ENCODE peak calls at places on chromosomes 16 and 17, in seven cellular contexts. Y is esophagus squamous epithelium; V is stomach; P is MM.1S; O is CD4-positive, CD25-positive, alpha-beta regulatory T cell; I is trophoblast cell; H is right lobe of liver. C is an unnamed sample. For H3K4me1, the result is how much of the 10 kb centered on the place peaks cover.

GRCh38 chr17:54559883-54560282 is 340.8 kb upstream of the TOM1L1 start:
- DNase-seq in Y (no peak), V (no peak), P (no peak), O (no peak), I (no peak), H (no peak), C (no peak)

GRCh38 chr17:17783121-17783824 is 53.5 kb downstream of the SREBF1 start:
- DNase-seq in Y (no peak), V (peak), P (peak), O (peak), I (no peak), H (peak), C (no peak)

GRCh38 chr17:71055128-71055527 is 885.8 kb downstream of the KCNJ2 start:
- DNase-seq in Y (no peak), V (no peak), P (no peak), O (no peak), I (no peak), H (no peak), C (no peak)

GRCh38 chr17:31754239-31754945 is 104.7 kb downstream of the COPRS start:
- DNase-seq in Y (no peak), V (no peak), P (no peak), O (no peak), I (peak), H (no peak), C (no peak)

GRCh38 chr17:48555616-48556533 is 11.0 kb upstream of the HOXB2 start:
- DNase-seq in Y (no peak), V (no peak), P (no peak), O (no peak), I (no peak), H (no peak), C (no peak)

GRCh38 chr16:17273142-17273561 is 197.6 kb downstream of the XYLT1 start:
- DNase-seq in Y (no peak), V (no peak), P (no peak), O (no peak), I (peak), H (no peak), C (no peak)

GRCh38 chr16:88705076-88705684 is 1.0 kb downstream of the RNF166 start:
- DNase-seq in Y (no peak), V (no peak), P (peak), O (peak), I (no peak), H (no peak), C (no peak)

GRCh38 chr16:82094942-82095540 is 60.0 kb downstream of the HSD17B2 start:
- DNase-seq in Y (no peak), V (no peak), P (no peak), O (no peak), I (no peak), H (no peak), C (no peak)

GRCh38 chr17:35486920-35487727 is 38.6 kb upstream of the SLFN13 start:
- DNase-seq in Y (no peak), V (peak), P (peak), O (peak), I (no peak), H (no peak), C (peak)

GRCh38 chr16:20911361-20911760 is 10.8 kb downstream of the LYRM1 start:
- DNase-seq in Y (no peak), V (no peak), P (no peak), O (no peak), I (no peak), H (no peak), C (no peak)

GRCh38 chr16:84864266-84864955 is 44.6 kb downstream of the CRISPLD2 start:
- DNase-seq in Y (no peak), V (no peak), P (no peak), O (no peak), I (no peak), H (no peak), C (no peak)

GRCh38 chr17:44752953-44753861 is 5.6 kb upstream of the ADAM11 start:
- DNase-seq in Y (no peak), V (no peak), P (no peak), O (no peak), I (no peak), H (no peak), C (no peak)

GRCh38 chr16:24396350-24397271 is 140.5 kb downstream of the CACNG3 start:
- DNase-seq in Y (no peak), V (no peak), P (peak), O (no peak), I (no peak), H (no peak), C (no peak)

GRCh38 chr17:38868095-38868967 is 1.5 kb upstream of the LASP1 start:
- DNase-seq in Y (no peak), V (peak), P (peak), O (no peak), I (peak), H (no peak), C (peak)

GRCh38 chr17:15469260-15469659 is 1.8 kb upstream of the CDRT4 start:
- DNase-seq in Y (no peak), V (no peak), P (no peak), O (no peak), I (no peak), H (no peak), C (no peak)

GRCh38 chr16:52095466-52095865 is 451.5 kb downstream of the TOX3 start:
- DNase-seq in Y (no peak), V (no peak), P (no peak), O (no peak), I (no peak), H (no peak), C (no peak)

GRCh38 chr16:81181013-81181720 is 57.3 kb upstream of the BCO1 start:
- DNase-seq in Y (peak), V (peak), P (no peak), O (no peak), I (peak), H (no peak), C (peak)

GRCh38 chr16:19014456-19014855 is 30.7 kb downstream of the TMC7 start:
- DNase-seq in Y (no peak), V (no peak), P (no peak), O (no peak), I (no peak), H (no peak), C (no peak)

GRCh38 chr17:63930951-63931575 is 1.1 kb downstream of the CD79B start:
- DNase-seq in Y (no peak), V (peak), P (peak), O (peak), I (no peak), H (peak), C (peak)

GRCh38 chr16:89409161-89409711 is 81.1 kb downstream of the ANKRD11 start:
- DNase-seq in Y (no peak), V (no peak), P (no peak), O (peak), I (no peak), H (no peak), C (no peak)

GRCh38 chr17:75061055-75061438 is 14.0 kb downstream of the KCTD2 start:
- DNase-seq in Y (no peak), V (no peak), P (no peak), O (no peak), I (no peak), H (no peak), C (no peak)

GRCh38 chr16:74224828-74225227 is 71.8 kb upstream of the PSMD7 start:
- DNase-seq in Y (no peak), V (no peak), P (no peak), O (no peak), I (no peak), H (no peak), C (no peak)

GRCh38 chr16:11309895-11310633 is 28.9 kb upstream of the PRM1 start:
- DNase-seq in Y (peak), V (no peak), P (peak), O (no peak), I (no peak), H (no peak), C (no peak)

GRCh38 chr17:81404557-81405165 is 9.4 kb downstream of the BAHCC1 start:
- DNase-seq in Y (no peak), V (no peak), P (no peak), O (no peak), I (no peak), H (no peak), C (no peak)

GRCh38 chr17:28745777-28746473 is 2.1 kb downstream of the TRAF4 start:
- DNase-seq in Y (no peak), V (peak), P (no peak), O (no peak), I (peak), H (peak), C (peak)

GRCh38 chr17:5769936-5770335 is 185.6 kb upstream of the NLRP1 start:
- DNase-seq in Y (no peak), V (no peak), P (no peak), O (no peak), I (no peak), H (no peak), C (no peak)

GRCh38 chr17:75402038-75402437 is 3.4 kb downstream of the GRB2 start:
- DNase-seq in Y (no peak), V (no peak), P (no peak), O (no peak), I (no peak), H (no peak), C (no peak)

GRCh38 chr16:89574681-89575246 is 794 bp upstream of the CPNE7 start:
- DNase-seq in Y (no peak), V (peak), P (peak), O (no peak), I (peak), H (no peak), C (no peak)

GRCh38 chr16:78437352-78437968 is 338.0 kb downstream of the WWOX start:
- DNase-seq in Y (no peak), V (peak), P (no peak), O (no peak), I (no peak), H (no peak), C (no peak)

GRCh38 chr16:69626256-69626655 is 60.5 kb downstream of the NFAT5 start:
- DNase-seq in Y (no peak), V (no peak), P (no peak), O (no peak), I (peak), H (no peak), C (no peak)

GRCh38 chr17:77381731-77382130 is 241.0 kb downstream of the SEC14L1 start:
- DNase-seq in Y (no peak), V (no peak), P (no peak), O (no peak), I (no peak), H (no peak), C (no peak)

GRCh38 chr17:77379065-77379428 is 238.3 kb downstream of the SEC14L1 start:
- DNase-seq in Y (no peak), V (no peak), P (no peak), O (no peak), I (no peak), H (no peak), C (no peak)

GRCh38 chr17:77381185-77381700 is 240.5 kb downstream of the SEC14L1 start:
- DNase-seq in Y (no peak), V (no peak), P (no peak), O (no peak), I (no peak), H (no peak), C (no peak)

GRCh38 chr17:77379837-77380236 is 239.1 kb downstream of the SEC14L1 start:
- DNase-seq in Y (no peak), V (no peak), P (no peak), O (no peak), I (no peak), H (no peak), C (no peak)

GRCh38 chr17:77380411-77381184 is 239.8 kb downstream of the SEC14L1 start:
- DNase-seq in Y (no peak), V (no peak), P (no peak), O (no peak), I (no peak), H (no peak), C (no peak)
- H3K27ac ChIP-seq in Y (peak), V (peak), P (no peak), O (peak), I (no peak), H (no peak), C (peak)

DNA sequence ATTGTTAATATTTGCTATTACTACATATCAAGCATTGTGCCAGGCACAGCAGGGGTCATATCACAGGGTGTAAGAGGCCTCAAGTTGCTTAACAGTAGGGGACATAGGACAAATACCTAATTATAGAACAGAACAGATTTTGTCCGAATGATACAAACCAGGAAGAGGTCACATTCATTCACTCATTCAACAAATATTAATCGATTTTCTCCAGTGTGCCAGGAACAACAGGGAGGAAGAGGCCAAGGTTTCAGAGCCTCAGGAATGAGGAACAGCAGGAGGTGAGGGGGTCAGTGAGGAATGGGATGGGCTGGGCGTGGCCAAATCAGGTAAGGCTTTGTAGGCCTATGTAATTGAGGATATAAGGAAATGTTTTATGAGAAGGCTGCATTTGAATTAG is 11.2 kb upstream of the CHST4 start:
- DNase-seq in Y (no peak), V (no peak), P (no peak), O (no peak), I (no peak), H (peak), C (no peak)
- H3K4me1 ChIP-seq in Y (under half), V (under half), P (under half), O (under half), I (under half), H (under half), C (under half)

DNA sequence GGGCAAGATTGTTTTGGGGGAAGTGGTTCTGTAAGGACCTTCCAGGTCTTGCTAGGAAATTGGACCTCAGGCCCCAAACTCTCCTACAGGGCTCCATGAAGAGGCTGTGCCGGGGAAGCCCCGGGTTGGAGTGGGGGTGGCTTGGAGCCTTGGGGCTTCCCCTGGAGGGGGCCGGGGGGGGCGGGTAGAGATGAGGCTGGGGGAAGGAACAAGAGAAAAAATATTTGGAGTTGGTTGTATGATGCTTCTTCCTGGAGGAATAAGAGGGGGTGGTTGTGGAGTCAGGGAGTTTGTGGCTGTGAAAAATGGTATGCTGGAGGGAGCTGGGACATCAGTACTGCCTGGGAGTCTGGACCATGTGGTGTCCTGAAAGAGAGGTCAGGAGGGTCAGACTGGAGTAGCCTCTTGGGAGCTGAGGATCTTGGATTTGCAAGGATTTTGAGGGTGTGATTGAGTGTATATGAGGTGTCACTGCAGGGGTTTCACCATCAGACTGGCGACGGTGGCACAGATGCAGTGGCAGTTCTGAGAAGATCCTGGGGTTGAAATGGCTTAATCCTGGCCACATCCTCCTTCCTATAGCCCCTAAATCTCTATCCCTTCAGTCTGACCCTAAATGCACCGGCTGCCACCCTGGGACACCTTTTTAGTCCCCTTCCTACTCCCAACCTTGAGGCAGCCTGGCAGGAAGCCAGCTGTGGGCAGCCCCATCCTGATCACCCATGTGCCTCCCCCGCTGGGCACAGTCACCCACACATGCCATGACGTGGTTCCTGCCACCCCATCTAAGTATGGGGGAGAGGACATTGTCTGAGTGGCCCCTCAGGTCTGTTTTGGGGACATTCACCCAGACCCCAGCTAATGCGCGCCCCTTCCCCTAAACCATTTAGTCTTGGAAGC is 10.9 kb downstream of the RARA start:
- DNase-seq in Y (no peak), V (peak), P (peak), O (peak), I (no peak), H (no peak), C (peak)
- H3K27ac ChIP-seq in Y (peak), V (peak), P (peak), O (peak), I (no peak), H (peak), C (peak)

DNA sequence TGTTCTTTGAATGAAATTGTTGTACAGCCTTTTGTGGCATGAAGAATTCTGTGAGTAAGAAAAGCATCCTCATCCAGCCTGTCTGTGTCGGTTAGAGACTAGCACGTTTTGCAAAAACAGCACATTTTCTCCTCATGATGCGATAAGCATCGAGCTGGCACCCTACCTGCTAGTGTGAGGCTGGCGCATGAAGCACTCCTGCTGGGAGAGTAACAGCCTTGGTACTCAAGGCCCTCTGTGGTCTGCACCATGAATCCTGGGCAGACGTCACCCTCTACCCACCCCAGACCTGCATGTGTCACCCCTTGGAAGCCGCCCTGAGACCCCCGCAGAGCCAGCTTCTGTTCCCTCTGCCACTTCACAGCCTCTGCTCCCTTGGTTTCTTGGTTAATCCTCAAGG is 92.6 kb upstream of the TMEM132E start:
- DNase-seq in Y (no peak), V (no peak), P (no peak), O (no peak), I (no peak), H (no peak), C (no peak)
- H3K4me1 ChIP-seq in Y (under half), V (under half), P (under half), O (under half), I (under half), H (under half), C (under half)

DNA sequence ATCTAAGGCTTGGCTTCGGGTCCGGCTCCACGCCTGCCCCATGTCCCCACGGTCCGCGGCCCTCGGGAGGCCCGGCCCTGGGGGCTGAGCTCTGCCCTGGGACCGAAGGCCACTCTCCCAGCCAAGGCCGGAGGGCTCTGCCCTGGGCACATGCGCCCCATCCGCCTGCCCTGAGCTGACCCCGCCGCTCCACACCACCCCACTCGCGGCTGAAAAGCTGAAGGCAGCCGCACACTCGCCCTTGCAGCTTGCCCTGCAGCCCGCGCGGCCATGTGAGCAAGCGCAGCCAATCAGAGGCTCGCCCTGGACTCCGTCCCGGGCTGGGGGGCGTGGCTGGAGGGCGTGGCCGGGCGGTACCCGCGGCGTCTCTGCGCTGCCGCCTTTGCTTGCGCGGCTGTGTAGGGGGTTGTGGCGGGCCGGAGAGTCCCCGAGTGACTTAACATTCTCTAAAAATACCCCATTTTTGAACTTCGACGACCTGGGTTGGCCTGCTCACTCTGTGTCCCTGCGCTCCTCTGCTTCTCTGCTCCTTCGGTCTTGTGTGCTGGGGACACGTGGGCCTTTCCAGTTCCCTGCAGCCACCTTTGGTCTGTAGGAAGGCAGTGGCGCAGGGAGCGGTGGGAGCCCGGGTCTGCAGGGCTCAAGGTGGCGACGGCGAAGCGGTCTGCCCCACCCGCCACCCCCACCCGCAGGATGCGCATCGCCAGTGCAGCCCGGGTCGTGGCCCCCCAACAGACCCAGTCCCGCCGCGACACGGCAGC is 8.8 kb upstream of the MAP2K3 start:
- DNase-seq in Y (no peak), V (peak), P (peak), O (peak), I (peak), H (peak), C (peak)
- H3K27ac ChIP-seq in Y (peak), V (peak), P (no peak), O (peak), I (no peak), H (peak), C (no peak)

C was measured in left lung.